ENCODE peak calls at places on chromosomes 11 and 22, in four cellular contexts. One of them, this sample, is unnamed. For H3K4me1, the result is how much of the 10 kb centered on the place peaks cover.

GRCh38 chr11:48006301-48006992 is 26.1 kb downstream of the PTPRJ start:
- DNase-seq in GM23338: no peak
- DNase-seq in esophagus muscularis mucosa: no peak
- DNase-seq in sigmoid colon: no peak
- DNase-seq in this sample: no peak

GRCh38 chr11:66853242-66854229 is 3.3 kb upstream of the LRFN4 start:
- DNase-seq in sigmoid colon: peak
- DNase-seq in GM23338: no peak
- DNase-seq in esophagus muscularis mucosa: no peak
- DNase-seq in this sample: no peak

GRCh38 chr11:93720522-93720921 is 20.8 kb downstream of the TAF1D start:
- DNase-seq in esophagus muscularis mucosa: no peak
- DNase-seq in sigmoid colon: no peak
- DNase-seq in GM23338: no peak
- DNase-seq in this sample: no peak

GRCh38 chr22:18023509-18024275 is 669 bp downstream of the MICAL3 start:
- DNase-seq in sigmoid colon: peak
- DNase-seq in esophagus muscularis mucosa: no peak
- DNase-seq in GM23338: peak
- DNase-seq in this sample: peak

GRCh38 chr11:70466154-70466553 is 67.8 kb downstream of the CTTN start:
- DNase-seq in esophagus muscularis mucosa: no peak
- DNase-seq in GM23338: no peak
- DNase-seq in sigmoid colon: no peak
- DNase-seq in this sample: no peak

GRCh38 chr11:20110908-20111669 is 49.2 kb downstream of the DBX1 start:
- DNase-seq in sigmoid colon: no peak
- DNase-seq in GM23338: peak
- DNase-seq in esophagus muscularis mucosa: no peak
- DNase-seq in this sample: peak

GRCh38 chr22:39946571-39947407 is 13.4 kb upstream of the TMA7B start:
- DNase-seq in sigmoid colon: no peak
- DNase-seq in esophagus muscularis mucosa: no peak
- DNase-seq in GM23338: no peak
- DNase-seq in this sample: no peak

GRCh38 chr11:21561589-21561988 is 631.3 kb upstream of the ANO5 start:
- DNase-seq in GM23338: no peak
- DNase-seq in esophagus muscularis mucosa: no peak
- DNase-seq in sigmoid colon: no peak
- DNase-seq in this sample: no peak

GRCh38 chr11:113179181-113179701 is 135.1 kb upstream of the TTC12 start:
- DNase-seq in sigmoid colon: no peak
- DNase-seq in esophagus muscularis mucosa: no peak
- DNase-seq in GM23338: no peak
- DNase-seq in this sample: no peak

GRCh38 chr11:118749429-118749828 is 41.5 kb downstream of the DDX6 start:
- DNase-seq in sigmoid colon: no peak
- DNase-seq in esophagus muscularis mucosa: no peak
- DNase-seq in GM23338: no peak
- DNase-seq in this sample: no peak

GRCh38 chr11:125380756-125381445 is 115.2 kb downstream of the FEZ1 start:
- DNase-seq in esophagus muscularis mucosa: no peak
- DNase-seq in GM23338: no peak
- DNase-seq in sigmoid colon: no peak
- DNase-seq in this sample: no peak

GRCh38 chr11:71200761-71201160 is 51.6 kb downstream of the SHANK2 start:
- DNase-seq in esophagus muscularis mucosa: no peak
- DNase-seq in GM23338: no peak
- DNase-seq in sigmoid colon: no peak
- DNase-seq in this sample: no peak

GRCh38 chr11:32905028-32905667 is 12.5 kb downstream of the QSER1 start:
- DNase-seq in GM23338: no peak
- DNase-seq in esophagus muscularis mucosa: no peak
- DNase-seq in sigmoid colon: no peak
- DNase-seq in this sample: no peak

GRCh38 chr11:58775066-58775708 is 43.4 kb upstream of the GLYAT start:
- DNase-seq in esophagus muscularis mucosa: no peak
- DNase-seq in GM23338: no peak
- DNase-seq in sigmoid colon: no peak
- DNase-seq in this sample: no peak

GRCh38 chr11:130706572-130706971 is 209.7 kb downstream of the SNX19 start:
- DNase-seq in GM23338: no peak
- DNase-seq in esophagus muscularis mucosa: no peak
- DNase-seq in sigmoid colon: no peak
- DNase-seq in this sample: no peak

GRCh38 chr11:118142081-118142480 is 10.5 kb downstream of the SCN4B start:
- DNase-seq in esophagus muscularis mucosa: no peak
- DNase-seq in sigmoid colon: peak
- DNase-seq in GM23338: no peak
- DNase-seq in this sample: no peak

GRCh38 chr11:44889266-44889665 is 61.4 kb downstream of the TP53I11 start:
- DNase-seq in sigmoid colon: no peak
- DNase-seq in esophagus muscularis mucosa: no peak
- DNase-seq in GM23338: no peak
- DNase-seq in this sample: no peak

GRCh38 chr22:49896201-49896600 is 22.0 kb downstream of the ALG12 start:
- DNase-seq in esophagus muscularis mucosa: no peak
- DNase-seq in sigmoid colon: no peak
- DNase-seq in GM23338: no peak
- DNase-seq in this sample: no peak

GRCh38 chr22:17501679-17502285 is 61.5 kb upstream of the SLC25A18 start:
- DNase-seq in esophagus muscularis mucosa: no peak
- DNase-seq in sigmoid colon: no peak
- DNase-seq in GM23338: peak
- DNase-seq in this sample: no peak

GRCh38 chr22:38397189-38398097 is 57.6 kb downstream of the KCNJ4 start:
- DNase-seq in sigmoid colon: no peak
- DNase-seq in GM23338: peak
- DNase-seq in esophagus muscularis mucosa: no peak
- DNase-seq in this sample: no peak

GRCh38 chr11:96001037-96001436 is 77.1 kb upstream of the MTMR2 start:
- DNase-seq in GM23338: no peak
- DNase-seq in esophagus muscularis mucosa: peak
- DNase-seq in sigmoid colon: peak
- DNase-seq in this sample: peak

GRCh38 chr11:83159901-83160865 is 3.3 kb downstream of the PCF11 start:
- DNase-seq in sigmoid colon: no peak
- DNase-seq in GM23338: no peak
- DNase-seq in esophagus muscularis mucosa: no peak
- DNase-seq in this sample: peak

GRCh38 chr11:44190883-44191230 is 95.4 kb downstream of the EXT2 start:
- DNase-seq in esophagus muscularis mucosa: no peak
- DNase-seq in GM23338: peak
- DNase-seq in sigmoid colon: no peak
- DNase-seq in this sample: no peak

GRCh38 chr11:13777341-13777985 is 109.0 kb downstream of the FAR1 start:
- DNase-seq in sigmoid colon: no peak
- DNase-seq in GM23338: peak
- DNase-seq in esophagus muscularis mucosa: no peak
- DNase-seq in this sample: no peak

GRCh38 chr22:26903030-26903856 is 245.9 kb downstream of the MIAT start:
- DNase-seq in sigmoid colon: no peak
- DNase-seq in GM23338: peak
- DNase-seq in esophagus muscularis mucosa: no peak
- DNase-seq in this sample: no peak

GRCh38 chr11:96217206-96217605 is 125.8 kb downstream of the MAML2 start:
- DNase-seq in sigmoid colon: no peak
- DNase-seq in esophagus muscularis mucosa: no peak
- DNase-seq in GM23338: no peak
- DNase-seq in this sample: no peak

GRCh38 chr11:69115586-69116560 is 39.9 kb upstream of the SMIM38 start:
- DNase-seq in esophagus muscularis mucosa: no peak
- DNase-seq in GM23338: no peak
- DNase-seq in sigmoid colon: no peak
- DNase-seq in this sample: peak

GRCh38 chr11:28077524-28077923 is 30.4 kb downstream of the KIF18A start:
- DNase-seq in sigmoid colon: no peak
- DNase-seq in esophagus muscularis mucosa: no peak
- DNase-seq in GM23338: no peak
- DNase-seq in this sample: no peak

DNA sequence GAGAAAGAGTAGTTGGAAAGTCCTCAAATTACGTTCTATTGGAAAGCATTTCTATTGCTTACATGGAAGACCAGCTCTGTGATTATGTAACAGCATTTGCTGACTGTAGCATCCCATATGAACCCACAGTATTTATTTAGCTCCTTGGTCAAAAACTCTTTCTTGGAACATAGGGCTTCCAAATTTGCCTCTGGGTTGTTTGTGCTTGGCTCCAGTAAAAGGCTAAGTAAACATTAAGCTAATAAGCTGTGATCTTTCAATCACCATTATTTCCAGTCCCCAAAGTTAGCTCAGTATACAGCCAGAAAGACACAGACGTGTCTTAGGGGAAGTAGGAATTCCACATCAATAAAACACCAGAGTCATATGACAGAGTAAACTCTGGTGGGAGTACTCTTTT is 668.8 kb downstream of the DLG2 start:
- DNase-seq in GM23338: no peak
- DNase-seq in sigmoid colon: no peak
- DNase-seq in esophagus muscularis mucosa: no peak
- DNase-seq in this sample: no peak
- TF ChIP-seq POLR2AphosphoS5 in GM23338: no peak
- TF ChIP-seq POLR2AphosphoS5 in sigmoid colon: no peak
- TF ChIP-seq POLR2AphosphoS5 in esophagus muscularis mucosa: no peak
- TF ChIP-seq POLR2AphosphoS5 in this sample: no peak

GRCh38 chr11:61983419-61983818 is 16.0 kb upstream of the FTH1 start:
- DNase-seq in GM23338: no peak
- DNase-seq in sigmoid colon: no peak
- DNase-seq in esophagus muscularis mucosa: no peak
- DNase-seq in this sample: peak
- H3K4me1 ChIP-seq in GM23338: under half
- H3K4me1 ChIP-seq in sigmoid colon: under half
- H3K4me1 ChIP-seq in esophagus muscularis mucosa: under half
- H3K4me1 ChIP-seq in this sample: under half

GRCh38 chr11:64857485-64857884 is 13.0 kb upstream of the CDC42BPG start:
- DNase-seq in GM23338: no peak
- DNase-seq in esophagus muscularis mucosa: no peak
- DNase-seq in sigmoid colon: no peak
- DNase-seq in this sample: no peak

GRCh38 chr11:64858467-64859401 is 14.3 kb upstream of the CDC42BPG start:
- DNase-seq in esophagus muscularis mucosa: no peak
- DNase-seq in sigmoid colon: peak
- DNase-seq in GM23338: no peak
- DNase-seq in this sample: peak

GRCh38 chr11:64855596-64856304 is 11.3 kb upstream of the CDC42BPG start:
- DNase-seq in sigmoid colon: no peak
- DNase-seq in GM23338: no peak
- DNase-seq in esophagus muscularis mucosa: no peak
- DNase-seq in this sample: no peak

GRCh38 chr11:64854534-64855502 is 10.4 kb upstream of the CDC42BPG start:
- DNase-seq in esophagus muscularis mucosa: peak
- DNase-seq in sigmoid colon: peak
- DNase-seq in GM23338: no peak
- DNase-seq in this sample: peak

GRCh38 chr11:64856382-64857227 is 12.2 kb upstream of the CDC42BPG start:
- DNase-seq in sigmoid colon: peak
- DNase-seq in GM23338: no peak
- DNase-seq in esophagus muscularis mucosa: no peak
- DNase-seq in this sample: peak
- TF ChIP-seq POLR2AphosphoS5 in sigmoid colon: peak
- TF ChIP-seq POLR2AphosphoS5 in GM23338: no peak
- TF ChIP-seq POLR2AphosphoS5 in esophagus muscularis mucosa: peak
- TF ChIP-seq POLR2AphosphoS5 in this sample: peak

GRCh38 chr11:65788801-65789200 is 1.9 kb downstream of the OVOL1 start:
- DNase-seq in sigmoid colon: no peak
- DNase-seq in GM23338: no peak
- DNase-seq in esophagus muscularis mucosa: no peak
- DNase-seq in this sample: no peak

GRCh38 chr11:65786786-65787636 is at the start of gene OVOL1:
- DNase-seq in esophagus muscularis mucosa: no peak
- DNase-seq in sigmoid colon: no peak
- DNase-seq in GM23338: peak
- DNase-seq in this sample: peak

GRCh38 chr11:65789230-65790103 is 2.6 kb downstream of the OVOL1 start:
- DNase-seq in GM23338: no peak
- DNase-seq in esophagus muscularis mucosa: no peak
- DNase-seq in sigmoid colon: no peak
- DNase-seq in this sample: no peak

GRCh38 chr11:65786008-65786785 is 666 bp upstream of the OVOL1 start:
- DNase-seq in esophagus muscularis mucosa: no peak
- DNase-seq in GM23338: peak
- DNase-seq in sigmoid colon: no peak
- DNase-seq in this sample: peak

GRCh38 chr11:65787649-65788622 is 1.1 kb downstream of the OVOL1 start:
- DNase-seq in GM23338: peak
- DNase-seq in sigmoid colon: no peak
- DNase-seq in esophagus muscularis mucosa: no peak
- DNase-seq in this sample: peak
- H3K4me1 ChIP-seq in GM23338: under half
- H3K4me1 ChIP-seq in sigmoid colon: under half
- H3K4me1 ChIP-seq in esophagus muscularis mucosa: under half
- H3K4me1 ChIP-seq in this sample: half or more

DNA sequence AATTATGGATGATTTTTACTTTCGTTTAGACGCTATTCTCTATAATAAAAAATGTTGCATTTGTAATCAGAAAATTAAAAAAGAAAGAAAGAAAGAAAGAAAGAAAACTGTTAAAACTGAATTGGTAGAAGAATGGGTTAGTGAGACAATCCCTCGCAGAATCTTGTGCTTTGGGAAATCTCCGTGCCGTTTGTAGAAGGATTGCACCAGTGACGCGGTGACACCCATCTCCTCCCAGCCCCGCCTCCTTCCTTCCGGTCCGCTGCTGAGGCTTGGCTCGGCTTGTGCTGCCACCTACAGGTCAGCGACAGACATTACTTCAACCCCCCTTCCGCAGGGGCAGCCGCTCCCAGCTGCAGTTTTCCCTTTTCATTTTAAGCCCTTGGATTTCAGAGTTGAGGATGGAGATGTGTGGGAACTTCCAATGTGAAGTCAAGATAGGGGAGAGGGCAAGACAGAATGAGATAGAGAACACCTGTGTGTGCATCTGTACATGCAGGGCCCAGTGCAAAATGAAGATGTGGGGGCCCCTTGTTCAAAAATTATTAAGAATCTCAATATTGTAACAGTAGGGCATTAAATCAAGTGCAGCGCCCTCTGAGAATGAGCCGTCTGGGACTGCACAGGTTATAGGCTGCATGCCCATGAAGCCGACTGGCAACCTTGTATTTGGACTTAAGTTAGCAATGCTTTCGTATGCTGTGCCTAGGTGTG is 41.1 kb downstream of the TST start:
- DNase-seq in esophagus muscularis mucosa: peak
- DNase-seq in GM23338: peak
- DNase-seq in sigmoid colon: peak
- DNase-seq in this sample: peak
- TF ChIP-seq POLR2AphosphoS5 in esophagus muscularis mucosa: peak
- TF ChIP-seq POLR2AphosphoS5 in GM23338: peak
- TF ChIP-seq POLR2AphosphoS5 in sigmoid colon: peak
- TF ChIP-seq POLR2AphosphoS5 in this sample: peak